ENCODE peak calls at places on chromosomes 6 and 20, in four cellular contexts. One of them, this sample, is unnamed.

GRCh38 chr6:118693562-118693961 is 42.2 kb upstream of the CEP85L start:
- DNase-seq in A673: no peak
- DNase-seq in aorta: no peak
- DNase-seq in CD4-positive, CD25-positive, alpha-beta regulatory T cell: no peak
- DNase-seq in this sample: no peak

GRCh38 chr6:45987866-45988265 is 27.8 kb downstream of the CLIC5 start:
- DNase-seq in aorta: no peak
- DNase-seq in CD4-positive, CD25-positive, alpha-beta regulatory T cell: no peak
- DNase-seq in A673: no peak
- DNase-seq in this sample: no peak

GRCh38 chr6:156984178-156984738 is 207.1 kb downstream of the ARID1B start:
- DNase-seq in aorta: no peak
- DNase-seq in A673: no peak
- DNase-seq in CD4-positive, CD25-positive, alpha-beta regulatory T cell: no peak
- DNase-seq in this sample: no peak

GRCh38 chr6:23218751-23219150 is 649.4 kb downstream of the HDGFL1 start:
- DNase-seq in aorta: no peak
- DNase-seq in CD4-positive, CD25-positive, alpha-beta regulatory T cell: no peak
- DNase-seq in A673: no peak
- DNase-seq in this sample: no peak

GRCh38 chr6:129701721-129702455 is 8.1 kb downstream of the ARHGAP18 start:
- DNase-seq in aorta: no peak
- DNase-seq in CD4-positive, CD25-positive, alpha-beta regulatory T cell: no peak
- DNase-seq in A673: no peak
- DNase-seq in this sample: no peak

GRCh38 chr20:5714261-5715041 is 35.8 kb upstream of the SHLD1 start:
- DNase-seq in A673: no peak
- DNase-seq in CD4-positive, CD25-positive, alpha-beta regulatory T cell: peak; percentile 77
- DNase-seq in aorta: no peak
- DNase-seq in this sample: peak; percentile 96

GRCh38 chr20:3400260-3401155 is 7.0 kb downstream of the DNAAF9 start:
- DNase-seq in aorta: no peak
- DNase-seq in A673: no peak
- DNase-seq in CD4-positive, CD25-positive, alpha-beta regulatory T cell: no peak
- DNase-seq in this sample: no peak

GRCh38 chr20:62117658-62118057 is 4.6 kb upstream of the LSM14B start:
- DNase-seq in A673: no peak
- DNase-seq in aorta: peak; percentile 67
- DNase-seq in CD4-positive, CD25-positive, alpha-beta regulatory T cell: peak; percentile 58
- DNase-seq in this sample: peak; percentile 86

GRCh38 chr20:58700121-58700780 is 7.7 kb downstream of the NPEPL1 start:
- DNase-seq in CD4-positive, CD25-positive, alpha-beta regulatory T cell: no peak
- DNase-seq in aorta: no peak
- DNase-seq in A673: no peak
- DNase-seq in this sample: no peak

GRCh38 chr6:18270216-18270615 is 5.9 kb upstream of the DEK start:
- DNase-seq in CD4-positive, CD25-positive, alpha-beta regulatory T cell: no peak
- DNase-seq in A673: no peak
- DNase-seq in aorta: no peak
- DNase-seq in this sample: no peak

GRCh38 chr6:23073851-23074250 is 504.5 kb downstream of the HDGFL1 start:
- DNase-seq in A673: no peak
- DNase-seq in aorta: no peak
- DNase-seq in CD4-positive, CD25-positive, alpha-beta regulatory T cell: no peak
- DNase-seq in this sample: no peak

GRCh38 chr6:53029761-53030160 is 34.7 kb upstream of the GSTA4 start:
- DNase-seq in CD4-positive, CD25-positive, alpha-beta regulatory T cell: no peak
- DNase-seq in aorta: no peak
- DNase-seq in A673: no peak
- DNase-seq in this sample: no peak

GRCh38 chr6:158396136-158396535 is 83.9 kb downstream of the TULP4 start:
- DNase-seq in A673: no peak
- DNase-seq in CD4-positive, CD25-positive, alpha-beta regulatory T cell: no peak
- DNase-seq in aorta: no peak
- DNase-seq in this sample: no peak

GRCh38 chr6:105740946-105741605 is 338.2 kb upstream of the PREP start:
- DNase-seq in aorta: no peak
- DNase-seq in A673: no peak
- DNase-seq in CD4-positive, CD25-positive, alpha-beta regulatory T cell: no peak
- DNase-seq in this sample: no peak

GRCh38 chr6:157760589-157761330 is 62.3 kb upstream of the SNX9 start:
- DNase-seq in CD4-positive, CD25-positive, alpha-beta regulatory T cell: no peak
- DNase-seq in A673: no peak
- DNase-seq in aorta: no peak
- DNase-seq in this sample: no peak

GRCh38 chr6:38719358-38719757 is 4.2 kb downstream of the DNAH8 start:
- DNase-seq in A673: no peak
- DNase-seq in aorta: no peak
- DNase-seq in CD4-positive, CD25-positive, alpha-beta regulatory T cell: no peak
- DNase-seq in this sample: no peak

GRCh38 chr20:11497543-11497942 is 420.1 kb upstream of the BTBD3 start:
- DNase-seq in A673: peak; percentile 18
- DNase-seq in aorta: no peak
- DNase-seq in CD4-positive, CD25-positive, alpha-beta regulatory T cell: no peak
- DNase-seq in this sample: no peak

GRCh38 chr6:90329397-90330077 is 32.9 kb upstream of the BACH2 start:
- DNase-seq in aorta: no peak
- DNase-seq in A673: no peak
- DNase-seq in CD4-positive, CD25-positive, alpha-beta regulatory T cell: no peak
- DNase-seq in this sample: no peak

DNA sequence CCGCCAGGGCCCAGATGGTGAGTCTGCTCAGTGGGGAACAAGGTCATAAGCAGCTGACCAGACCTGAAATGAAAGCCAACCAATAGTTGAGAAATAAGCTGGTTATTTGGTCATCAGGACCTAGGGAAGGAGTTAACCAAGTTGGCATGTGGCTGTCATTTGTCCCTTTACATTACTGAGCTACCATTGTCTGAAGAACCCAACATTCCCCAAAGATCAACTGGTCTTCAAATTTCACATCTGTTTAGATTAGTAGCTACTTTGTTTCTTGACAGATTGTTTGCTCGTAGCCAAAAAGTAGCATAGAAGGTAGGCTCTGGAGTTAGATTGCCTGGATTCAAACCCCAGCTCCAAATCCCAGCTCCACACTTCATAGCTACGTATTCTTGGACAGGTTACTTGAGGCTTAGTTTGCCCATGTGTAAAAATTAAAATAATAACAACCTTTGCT is 1.0 kb downstream of the NFKBIL1 start:
- DNase-seq in aorta: no peak
- DNase-seq in CD4-positive, CD25-positive, alpha-beta regulatory T cell: no peak
- DNase-seq in A673: no peak
- DNase-seq in this sample: no peak
- H3K4me3 ChIP-seq in aorta: no peak overlapping the region
- H3K4me3 ChIP-seq in CD4-positive, CD25-positive, alpha-beta regulatory T cell: no peak overlapping the region
- H3K4me3 ChIP-seq in A673: peak overlapping the region; percentile 47
- H3K4me3 ChIP-seq in this sample: no peak overlapping the region

DNA sequence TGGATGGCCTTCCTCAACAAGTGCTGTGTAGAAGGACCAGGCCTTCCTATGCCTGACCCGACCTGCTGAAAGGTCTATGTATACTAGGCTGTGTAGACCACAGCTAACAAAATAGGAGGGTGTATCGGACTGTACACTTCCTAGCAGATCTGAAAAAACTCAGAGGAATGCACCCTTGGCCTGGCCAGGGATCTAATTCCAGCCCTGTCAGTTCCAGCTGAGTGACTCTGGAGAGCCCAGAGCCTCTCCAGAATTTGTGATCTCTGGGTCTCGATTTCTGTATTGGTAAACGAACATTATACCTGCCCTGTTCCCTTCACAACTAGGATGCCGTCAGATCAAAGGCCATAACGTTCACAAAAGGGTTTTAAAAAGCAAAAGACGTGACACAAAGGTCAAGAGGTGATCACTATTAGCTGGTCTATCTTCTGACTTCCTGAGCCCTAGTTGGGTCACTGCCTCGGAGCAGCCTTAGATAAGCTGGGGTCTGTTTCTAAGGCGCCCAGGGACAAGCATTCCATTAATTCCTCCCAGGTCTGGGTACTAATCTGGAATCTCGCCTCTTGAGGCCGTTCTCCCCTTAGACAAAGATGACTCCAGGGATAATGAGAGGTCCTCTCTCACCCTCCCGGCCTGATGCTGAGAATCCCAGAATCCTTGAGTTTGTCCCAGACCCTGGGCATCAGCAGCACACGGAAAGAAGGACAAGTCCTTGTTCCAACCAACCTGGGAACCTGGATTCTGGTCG is 13.9 kb downstream of the MTCH1 start:
- DNase-seq in CD4-positive, CD25-positive, alpha-beta regulatory T cell: no peak
- DNase-seq in A673: no peak
- DNase-seq in aorta: no peak
- DNase-seq in this sample: no peak
- H3K4me3 ChIP-seq in CD4-positive, CD25-positive, alpha-beta regulatory T cell: no peak overlapping the region
- H3K4me3 ChIP-seq in A673: no peak overlapping the region
- H3K4me3 ChIP-seq in aorta: no peak overlapping the region
- H3K4me3 ChIP-seq in this sample: no peak overlapping the region

GRCh38 chr20:25622450-25623224 is 1.2 kb downstream of the NANP start:
- DNase-seq in aorta: no peak
- DNase-seq in A673: peak; percentile 15
- DNase-seq in CD4-positive, CD25-positive, alpha-beta regulatory T cell: no peak
- DNase-seq in this sample: no peak
- H3K4me3 ChIP-seq in aorta: peak overlapping the region; percentile 81
- H3K4me3 ChIP-seq in A673: peak overlapping the region; percentile 98
- H3K4me3 ChIP-seq in CD4-positive, CD25-positive, alpha-beta regulatory T cell: peak overlapping the region; percentile 78
- H3K4me3 ChIP-seq in this sample: peak overlapping the region; percentile 73

GRCh38 chr6:43016166-43016915 is 2.3 kb downstream of the KLHDC3 start:
- DNase-seq in aorta: no peak
- DNase-seq in A673: no peak
- DNase-seq in CD4-positive, CD25-positive, alpha-beta regulatory T cell: no peak
- DNase-seq in this sample: no peak
- H3K4me3 ChIP-seq in aorta: no peak overlapping the region
- H3K4me3 ChIP-seq in A673: no peak overlapping the region
- H3K4me3 ChIP-seq in CD4-positive, CD25-positive, alpha-beta regulatory T cell: no peak overlapping the region
- H3K4me3 ChIP-seq in this sample: no peak overlapping the region

GRCh38 chr6:47453372-47453936 is 24.1 kb upstream of the CD2AP start:
- DNase-seq in CD4-positive, CD25-positive, alpha-beta regulatory T cell: no peak
- DNase-seq in aorta: no peak
- DNase-seq in A673: no peak
- DNase-seq in this sample: no peak
- H3K4me3 ChIP-seq in CD4-positive, CD25-positive, alpha-beta regulatory T cell: no peak overlapping the region
- H3K4me3 ChIP-seq in aorta: no peak overlapping the region
- H3K4me3 ChIP-seq in A673: no peak overlapping the region
- H3K4me3 ChIP-seq in this sample: no peak overlapping the region

GRCh38 chr6:5175635-5176034 is 85.1 kb downstream of the LYRM4 start:
- DNase-seq in CD4-positive, CD25-positive, alpha-beta regulatory T cell: no peak
- DNase-seq in aorta: no peak
- DNase-seq in A673: no peak
- DNase-seq in this sample: no peak

GRCh38 chr6:5173862-5174643 is 86.7 kb downstream of the LYRM4 start:
- DNase-seq in aorta: no peak
- DNase-seq in A673: peak; percentile 72
- DNase-seq in CD4-positive, CD25-positive, alpha-beta regulatory T cell: peak; percentile 20
- DNase-seq in this sample: peak; percentile 74

GRCh38 chr6:5175195-5175594 is 85.6 kb downstream of the LYRM4 start:
- DNase-seq in CD4-positive, CD25-positive, alpha-beta regulatory T cell: no peak
- DNase-seq in A673: peak; percentile 68
- DNase-seq in aorta: no peak
- DNase-seq in this sample: no peak

GRCh38 chr6:5172057-5172683 is 87.0 kb downstream of the PPP1R3G start:
- DNase-seq in CD4-positive, CD25-positive, alpha-beta regulatory T cell: no peak
- DNase-seq in aorta: no peak
- DNase-seq in A673: no peak
- DNase-seq in this sample: no peak

DNA sequence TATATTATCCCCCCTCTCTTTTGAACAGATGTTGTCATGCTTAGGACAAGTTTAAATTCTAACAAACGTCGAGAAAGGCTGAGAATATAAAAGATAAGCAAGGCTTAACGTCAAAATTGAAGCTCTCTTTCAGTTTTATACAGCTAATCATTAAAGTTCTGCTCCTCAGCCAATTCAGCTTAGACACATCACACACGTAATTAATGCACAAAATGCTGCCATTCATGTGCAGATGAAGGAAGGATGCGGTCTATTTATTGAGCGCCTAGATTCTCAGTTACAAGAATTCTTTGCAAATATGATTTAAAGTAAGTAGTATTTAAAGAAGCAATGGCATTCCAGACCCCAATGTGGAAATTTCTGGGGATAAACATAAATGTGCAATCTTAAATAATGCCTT is 86.0 kb downstream of the LYRM4 start:
- DNase-seq in aorta: no peak
- DNase-seq in CD4-positive, CD25-positive, alpha-beta regulatory T cell: no peak
- DNase-seq in A673: peak; percentile 47
- DNase-seq in this sample: peak; percentile 37
- H3K4me3 ChIP-seq in aorta: no peak overlapping the region
- H3K4me3 ChIP-seq in CD4-positive, CD25-positive, alpha-beta regulatory T cell: peak overlapping the region; percentile 75
- H3K4me3 ChIP-seq in A673: peak overlapping the region; percentile 19
- H3K4me3 ChIP-seq in this sample: peak overlapping the region; percentile 9

DNA sequence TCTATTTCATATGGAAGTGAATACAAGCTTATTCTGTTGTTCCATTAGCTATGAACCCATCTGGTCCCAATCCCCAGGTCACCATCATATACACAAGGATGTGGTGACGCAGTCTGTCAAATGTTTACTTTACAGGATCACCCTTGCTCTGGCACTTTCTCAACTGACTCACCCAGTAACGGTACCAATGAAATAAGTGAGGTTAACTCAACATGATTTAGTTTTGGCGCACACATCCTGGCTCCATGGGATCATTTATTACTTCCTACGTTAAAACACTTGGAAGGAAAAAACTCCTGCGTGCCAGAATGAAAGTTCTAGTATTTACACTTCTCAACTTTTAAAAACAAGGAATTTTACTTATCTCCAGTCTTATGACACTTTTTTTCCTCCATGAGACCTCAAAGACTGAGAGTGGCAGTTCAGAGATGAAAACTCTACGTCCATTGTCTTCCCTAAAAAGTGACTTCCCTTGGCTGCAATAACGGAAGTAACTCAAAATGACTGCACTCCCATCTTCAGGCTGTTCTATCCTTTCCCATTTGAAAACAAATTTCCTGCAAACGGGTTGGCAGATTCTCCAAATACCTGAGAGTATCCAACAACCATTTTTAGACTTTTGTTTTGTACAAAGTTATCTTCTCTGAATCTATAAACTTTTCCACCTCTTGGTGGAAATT is 15.9 kb downstream of the AGPAT4 start:
- DNase-seq in aorta: peak; percentile 54
- DNase-seq in CD4-positive, CD25-positive, alpha-beta regulatory T cell: no peak
- DNase-seq in A673: no peak
- DNase-seq in this sample: no peak
- H3K4me3 ChIP-seq in aorta: no peak overlapping the region
- H3K4me3 ChIP-seq in CD4-positive, CD25-positive, alpha-beta regulatory T cell: no peak overlapping the region
- H3K4me3 ChIP-seq in A673: no peak overlapping the region
- H3K4me3 ChIP-seq in this sample: no peak overlapping the region

This sample was measured in CD4-positive, alpha-beta memory T cell.